ENCODE peak calls at places on chromosomes 2 and 18, in nine cellular contexts. Y is OCI-LY7, B is astrocyte, F is A549, O is AG09319, C is fibroblast of pulmonary artery, X is psoas muscle, S is fibroblast of mammary gland, N is GM12865. Z is an unnamed sample.

GRCh38 chr18:62784338-62784965 is 69.1 kb downstream of the PHLPP1 start:
- DNase-seq in N (peak; percentile 48), O (no peak), Y (no peak), B (no peak), S (peak; percentile 72), F (no peak), C (peak; percentile 38), X (no peak), Z (no peak)

GRCh38 chr2:187748958-187749357 is 194.7 kb upstream of the TFPI start:
- DNase-seq in C (no peak), B (no peak), X (no peak), F (no peak), Y (no peak), N (no peak), O (no peak), S (no peak), Z (no peak)

GRCh38 chr2:105438104-105438929 is 39.5 kb upstream of the FHL2 start:
- DNase-seq in B (peak; percentile 56), O (no peak), S (no peak), Y (no peak), F (no peak), X (peak; percentile 88), C (peak; percentile 29), N (no peak), Z (peak; percentile 81)

GRCh38 chr2:111025288-111025687 is 95.4 kb upstream of the BCL2L11 start:
- DNase-seq in Y (no peak), F (no peak), N (peak; percentile 16), S (no peak), B (no peak), C (no peak), X (no peak), O (no peak), Z (no peak)

GRCh38 chr2:8761529-8762164 is 75.8 kb downstream of the KIDINS220 start:
- DNase-seq in N (peak; percentile 47), S (peak; percentile 56), X (no peak), B (peak; percentile 12), C (peak; percentile 64), O (peak; percentile 4), F (peak; percentile 49), Y (peak; percentile 45), Z (no peak)

GRCh38 chr2:64474200-64474630 is 20.3 kb downstream of the LGALSL start:
- DNase-seq in N (no peak), C (no peak), O (no peak), Y (peak; percentile 76), F (no peak), S (no peak), B (no peak), X (no peak), Z (no peak)

GRCh38 chr2:88254437-88255081 is 84.4 kb downstream of the THNSL2 start:
- DNase-seq in Y (no peak), F (no peak), C (no peak), B (no peak), S (no peak), X (no peak), O (no peak), N (no peak), Z (no peak)

GRCh38 chr2:54763636-54764291 is 40.3 kb downstream of the EML6 start:
- DNase-seq in F (peak; percentile 18), N (peak; percentile 24), S (no peak), B (no peak), O (no peak), X (no peak), C (no peak), Y (peak; percentile 40), Z (no peak)

GRCh38 chr2:223619486-223620129 is 17.4 kb upstream of the SCG2 start:
- DNase-seq in X (no peak), C (no peak), N (no peak), B (no peak), Y (no peak), F (no peak), S (no peak), O (no peak), Z (no peak)

GRCh38 chr2:38131665-38132064 is 55.7 kb upstream of the CYP1B1 start:
- DNase-seq in C (no peak), X (no peak), B (no peak), O (no peak), Y (no peak), F (no peak), N (no peak), S (no peak), Z (no peak)

GRCh38 chr2:219024059-219024458 is 17.3 kb downstream of the CFAP65 start:
- DNase-seq in Y (no peak), O (no peak), N (no peak), X (peak; percentile 18), F (no peak), S (no peak), B (no peak), C (no peak), Z (no peak)

GRCh38 chr2:181393472-181393871 is 63.7 kb upstream of the ITGA4 start:
- DNase-seq in Y (no peak), N (peak; percentile 38), C (peak; percentile 74), F (peak; percentile 7), O (no peak), B (peak; percentile 71), X (no peak), S (peak; percentile 53), Z (no peak)

GRCh38 chr2:193502363-193503035 is 1307.8 kb upstream of the TMEFF2 start:
- DNase-seq in O (no peak), B (no peak), X (no peak), C (peak; percentile 2), N (no peak), S (no peak), Y (no peak), F (no peak), Z (no peak)

GRCh38 chr18:9658111-9658641 is 43.8 kb upstream of the PPP4R1 start:
- DNase-seq in O (no peak), S (no peak), X (no peak), C (no peak), N (no peak), B (no peak), Y (no peak), F (no peak), Z (no peak)

GRCh38 chr18:39198376-39198775 is 1632.8 kb upstream of the CELF4 start:
- DNase-seq in O (no peak), X (no peak), N (no peak), F (no peak), B (peak; percentile 58), Y (no peak), S (peak; percentile 25), C (no peak), Z (no peak)

GRCh38 chr2:127158614-127159290 is 51.8 kb upstream of the BIN1 start:
- DNase-seq in C (no peak), S (no peak), O (no peak), B (no peak), F (no peak), N (no peak), X (no peak), Y (peak; percentile 12), Z (no peak)

GRCh38 chr2:66255871-66256270 is 179.1 kb upstream of the MEIS1 start:
- DNase-seq in B (no peak), O (no peak), Y (no peak), F (no peak), S (no peak), X (no peak), C (no peak), N (no peak), Z (no peak)

GRCh38 chr18:67408240-67408639 is 108.3 kb downstream of the DSEL start:
- DNase-seq in S (peak; percentile 26), N (no peak), Y (no peak), O (no peak), B (peak; percentile 48), X (no peak), C (no peak), F (no peak), Z (no peak)

DNA sequence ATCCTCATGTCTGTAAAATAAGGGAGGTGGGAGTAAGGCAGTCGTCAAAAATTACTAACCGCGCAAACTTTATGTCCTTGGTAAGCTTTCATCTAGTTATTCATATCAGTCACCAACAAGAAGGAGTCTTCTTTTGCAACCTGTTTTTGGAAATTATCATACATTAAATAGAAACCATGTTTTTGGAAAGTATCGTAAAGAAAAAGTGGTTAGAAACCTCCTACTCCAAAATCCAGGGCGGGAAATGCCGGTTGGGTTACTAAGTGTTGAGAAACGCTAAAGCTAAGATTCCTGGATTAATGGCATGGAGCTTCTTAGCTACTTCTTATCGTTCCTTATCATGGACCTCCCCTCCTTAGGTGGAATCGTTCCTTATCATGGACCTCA is 778 bp downstream of the BBS5 start:
- DNase-seq in B (no peak), C (peak; percentile 24), N (no peak), O (no peak), S (peak; percentile 25), Y (no peak), X (no peak), F (no peak), Z (no peak)
- TF ChIP-seq CTCF in B (no peak), C (no peak), N (no peak), O (no peak), S (no peak), Y (no peak), X (no peak), F (no peak), Z (no peak)

GRCh38 chr2:18976112-18976961 is 382.1 kb downstream of the OSR1 start:
- DNase-seq in B (peak; percentile 87), C (peak; percentile 78), F (no peak), N (peak; percentile 57), Y (peak; percentile 76), O (no peak), S (peak; percentile 94), X (no peak), Z (no peak)

GRCh38 chr2:18971628-18972027 is 382.3 kb upstream of the NT5C1B start:
- DNase-seq in X (no peak), S (peak; percentile 32), O (no peak), F (no peak), C (peak; percentile 20), N (no peak), B (peak; percentile 35), Y (no peak), Z (no peak)

GRCh38 chr2:18975506-18975905 is 382.9 kb downstream of the OSR1 start:
- DNase-seq in X (no peak), F (no peak), O (no peak), N (no peak), Y (no peak), S (no peak), B (no peak), C (no peak), Z (no peak)

GRCh38 chr2:18966131-18966530 is 376.8 kb upstream of the NT5C1B start:
- DNase-seq in O (peak; percentile 40), S (peak; percentile 87), F (no peak), N (no peak), X (no peak), Y (no peak), C (no peak), B (peak; percentile 10), Z (no peak)

GRCh38 chr2:18971069-18971378 is 381.7 kb upstream of the NT5C1B start:
- DNase-seq in X (no peak), S (no peak), O (no peak), F (no peak), Y (no peak), N (no peak), B (no peak), C (no peak), Z (no peak)
- TF ChIP-seq CTCF in X (no peak), S (no peak), O (no peak), F (no peak), Y (no peak), N (no peak), B (no peak), C (no peak), Z (no peak)

GRCh38 chr2:6865346-6866238 is at the start of gene CMPK2:
- DNase-seq in S (peak; percentile 23), X (peak; percentile 80), B (peak; percentile 31), N (peak; percentile 85), Y (peak; percentile 41), F (peak; percentile 50), C (peak; percentile 29), O (no peak), Z (peak; percentile 89)
- TF ChIP-seq CTCF in S (no peak), X (peak; percentile 19), B (no peak), N (peak; percentile 15), Y (peak; percentile 34), F (peak; percentile 28), C (no peak), O (no peak), Z (no peak)

GRCh38 chr18:77069931-77070330 is 62.7 kb downstream of the MBP start:
- DNase-seq in B (no peak), Y (no peak), O (no peak), C (no peak), N (peak; percentile 63), F (no peak), S (no peak), X (no peak), Z (no peak)
- TF ChIP-seq CTCF in B (no peak), Y (no peak), O (no peak), C (no peak), N (no peak), F (no peak), S (no peak), X (no peak), Z (no peak)

Z was measured in Peyer's patch.